ENCODE peak calls at places on chromosomes 5 and 9, in seven cellular contexts. F is stimulated activated CD8-positive, alpha-beta memory T cell treated with anti-CD3 and anti-CD28 coated beads, Interleukin-7, amount 100 ng/mL, for 1 hour; A is NCI-H1417; I is activated naive CD4-positive, alpha-beta T cell treated with Interleukin-2 at 50 U/mL for 16 hours; T is nucleus accumbens; W is endothelial cell; V is esophagus muscularis mucosa. D is an unnamed sample.

GRCh38 chr9:95360866-95361265 is 43.4 kb upstream of the FANCC start:
- DNase-seq in F (no peak), A (no peak), I (no peak), T (no peak), V (no peak), W (no peak), D (no peak)

GRCh38 chr5:150644496-150644895 is 4.0 kb downstream of the SYNPO start:
- DNase-seq in V (no peak), A (no peak), I (no peak), W (no peak), F (no peak), T (no peak), D (no peak)

GRCh38 chr9:114224247-114224610 is 68.9 kb downstream of the COL27A1 start:
- DNase-seq in V (no peak), A (no peak), F (no peak), W (no peak), I (no peak), T (no peak), D (no peak)

GRCh38 chr5:132002701-132003100 is 8.8 kb downstream of the ACSL6 start:
- DNase-seq in F (no peak), T (no peak), A (no peak), I (no peak), V (no peak), W (no peak), D (no peak)

GRCh38 chr9:113620377-113621161 is 157.0 kb downstream of the RGS3 start:
- DNase-seq in I (no peak), W (peak), T (peak), V (no peak), A (no peak), F (no peak), D (no peak)

GRCh38 chr9:133991211-133991921 is 758 bp downstream of the VAV2 start:
- DNase-seq in I (no peak), V (no peak), A (no peak), W (peak), F (no peak), T (no peak), D (no peak)

GRCh38 chr5:149873896-149874295 is 70.7 kb downstream of the PDE6A start:
- DNase-seq in I (no peak), A (no peak), F (no peak), W (no peak), T (no peak), V (no peak), D (no peak)

GRCh38 chr9:136432591-136432990 is 7.1 kb downstream of the INPP5E start:
- DNase-seq in V (no peak), T (no peak), W (no peak), A (no peak), I (no peak), F (no peak), D (no peak)

GRCh38 chr5:82106207-82106606 is 134.4 kb downstream of the ATG10 start:
- DNase-seq in T (no peak), F (no peak), A (no peak), I (no peak), V (no peak), W (no peak), D (no peak)

D was measured in naive thymus-derived CD8-positive, alpha-beta T cell.